ENCODE peak calls at places on chromosome X, in seven cellular contexts. Z is A549, V is AG10803, Y is non-pigmented ciliary epithelial cell, A is AML-193, N is ecto neural progenitor cell, E is NCI-H2081 treated with DMSO at 0.1 percent for 48 hours. K is an unnamed sample.

GRCh38 chrX:118727686-118728339 is 407 bp downstream of the IL13RA1 start:
- DNase-seq in Z (no peak), V (peak; percentile 34), Y (no peak), A (no peak), N (no peak), E (no peak), K (peak; percentile 58)

GRCh38 chrX:41332005-41332404 is 2.0 kb upstream of the DDX3X start:
- DNase-seq in Z (no peak), V (no peak), Y (no peak), A (no peak), N (no peak), E (no peak), K (no peak)

GRCh38 chrX:28398352-28398751 is 188.9 kb upstream of the IL1RAPL1 start:
- DNase-seq in Z (peak; percentile 3), V (no peak), Y (no peak), A (no peak), N (no peak), E (no peak), K (no peak)

GRCh38 chrX:10574663-10575062 is 45.7 kb downstream of the MID1 start:
- DNase-seq in Z (no peak), V (peak; percentile 42), Y (no peak), A (no peak), N (no peak), E (no peak), K (peak; percentile 53)

GRCh38 chrX:40544343-40545250 is 36.2 kb upstream of the ATP6AP2 start:
- DNase-seq in Z (no peak), V (no peak), Y (no peak), A (no peak), N (no peak), E (no peak), K (peak; percentile 9)

GRCh38 chrX:111874241-111874640 is 1.7 kb upstream of the TRPC5OS start:
- DNase-seq in Z (no peak), V (no peak), Y (no peak), A (no peak), N (no peak), E (no peak), K (no peak)

GRCh38 chrX:53227224-53227765 is 2.3 kb upstream of the KDM5C start:
- DNase-seq in Z (no peak), V (no peak), Y (no peak), A (peak; percentile 13), N (no peak), E (no peak), K (no peak)

GRCh38 chrX:23742174-23742692 is 843 bp downstream of the ACOT9 start:
- DNase-seq in Z (peak; percentile 45), V (peak; percentile 80), Y (no peak), A (peak; percentile 2), N (no peak), E (no peak), K (peak; percentile 60)

GRCh38 chrX:57070185-57070984 is 51.0 kb downstream of the SPIN2B start:
- DNase-seq in Z (no peak), V (no peak), Y (no peak), A (no peak), N (no peak), E (no peak), K (no peak)

GRCh38 chrX:78092296-78092695 is 11.8 kb upstream of the PGK1 start:
- DNase-seq in Z (no peak), V (peak; percentile 48), Y (no peak), A (peak; percentile 22), N (peak; percentile 45), E (no peak), K (peak; percentile 79)

K was measured in foreskin fibroblast.